ENCODE peak calls at places on chromosome 1, in six cellular contexts. Q is cardiac fibroblast, Z is PC-3, H is psoas muscle, T is tibial artery, F is GM13977. V is an unnamed sample.

GRCh38 chr1:114986286-114986685 is 43.3 kb upstream of the TSHB start:
- DNase-seq in Q (peak; percentile 0), Z (peak; percentile 39), H (no peak), T (no peak), F (no peak), V (peak; percentile 26)

GRCh38 chr1:242017580-242018233 is 18.8 kb upstream of the MAP1LC3C start:
- DNase-seq in Q (peak; percentile 49), Z (peak; percentile 84), H (no peak), T (no peak), F (peak; percentile 73), V (peak; percentile 54)

GRCh38 chr1:97996880-97997279 is 76.0 kb upstream of the DPYD start:
- DNase-seq in Q (peak; percentile 18), Z (no peak), H (no peak), T (no peak), F (no peak), V (no peak)

GRCh38 chr1:53637726-53638640 is 101.0 kb downstream of the GLIS1 start:
- DNase-seq in Q (no peak), Z (no peak), H (no peak), T (peak; percentile 35), F (no peak), V (no peak)

GRCh38 chr1:230215049-230215448 is 148.0 kb downstream of the GALNT2 start:
- DNase-seq in Q (peak; percentile 94), Z (peak; percentile 34), H (peak; percentile 79), T (peak; percentile 89), F (no peak), V (peak; percentile 43)

GRCh38 chr1:54298284-54299033 is 98.5 kb downstream of the MRPL37 start:
- DNase-seq in Q (peak; percentile 50), Z (no peak), H (no peak), T (no peak), F (no peak), V (no peak)

GRCh38 chr1:238060046-238060445 is 169.3 kb upstream of the ZP4 start:
- DNase-seq in Q (no peak), Z (no peak), H (no peak), T (no peak), F (peak; percentile 16), V (no peak)

GRCh38 chr1:32695098-32695904 is 7.3 kb downstream of the SYNC start:
- DNase-seq in Q (peak; percentile 82), Z (peak; percentile 58), H (peak; percentile 89), T (peak; percentile 86), F (no peak), V (peak; percentile 92)

GRCh38 chr1:64948905-64949833 is 17.2 kb downstream of the JAK1 start:
- DNase-seq in Q (no peak), Z (peak; percentile 59), H (no peak), T (no peak), F (no peak), V (peak; percentile 38)

GRCh38 chr1:206487970-206488369 is 17.7 kb downstream of the IKBKE start:
- DNase-seq in Q (no peak), Z (no peak), H (no peak), T (no peak), F (no peak), V (no peak)

GRCh38 chr1:154193821-154194220 is 1.9 kb upstream of the TPM3 start:
- DNase-seq in Q (peak; percentile 35), Z (peak; percentile 62), H (peak; percentile 87), T (peak; percentile 45), F (no peak), V (peak; percentile 35)

GRCh38 chr1:76148460-76148859 is 73.9 kb downstream of the ST6GALNAC3 start:
- DNase-seq in Q (no peak), Z (no peak), H (no peak), T (no peak), F (no peak), V (no peak)

GRCh38 chr1:172499636-172500141 is 33.3 kb upstream of the SUCO start:
- DNase-seq in Q (no peak), Z (peak; percentile 100), H (no peak), T (no peak), F (no peak), V (no peak)

GRCh38 chr1:24500448-24501048 is 2.1 kb upstream of the RCAN3 start:
- DNase-seq in Q (no peak), Z (no peak), H (no peak), T (no peak), F (no peak), V (no peak)

GRCh38 chr1:221758455-221758854 is 16.6 kb upstream of the DUSP10 start:
- DNase-seq in Q (no peak), Z (no peak), H (no peak), T (no peak), F (no peak), V (no peak)

GRCh38 chr1:30929135-30929889 is 20.8 kb upstream of the SDC3 start:
- DNase-seq in Q (peak; percentile 59), Z (peak; percentile 63), H (no peak), T (no peak), F (peak; percentile 63), V (peak; percentile 39)

GRCh38 chr1:72280714-72281113 is 1.6 kb downstream of the NEGR1 start:
- DNase-seq in Q (no peak), Z (peak; percentile 28), H (no peak), T (no peak), F (no peak), V (no peak)

GRCh38 chr1:110582378-110582777 is 23.8 kb downstream of the KCNA2 start:
- DNase-seq in Q (no peak), Z (no peak), H (no peak), T (no peak), F (no peak), V (no peak)

GRCh38 chr1:31416101-31416736 is 3.2 kb downstream of the SERINC2 start:
- DNase-seq in Q (no peak), Z (no peak), H (peak; percentile 66), T (no peak), F (no peak), V (no peak)

GRCh38 chr1:162136760-162137537 is 67.5 kb downstream of the NOS1AP start:
- DNase-seq in Q (peak; percentile 77), Z (peak; percentile 91), H (no peak), T (no peak), F (no peak), V (peak; percentile 74)

GRCh38 chr1:104630567-104630966 is 880.9 kb downstream of the AMY1C start:
- DNase-seq in Q (no peak), Z (no peak), H (no peak), T (no peak), F (no peak), V (no peak)

GRCh38 chr1:43552059-43552742 is 21.5 kb downstream of the PTPRF start:
- DNase-seq in Q (no peak), Z (no peak), H (no peak), T (no peak), F (no peak), V (no peak)

GRCh38 chr1:152697701-152698600 is at the start of gene LCE2A:
- DNase-seq in Q (no peak), Z (no peak), H (no peak), T (no peak), F (no peak), V (peak; percentile 18)

GRCh38 chr1:229023651-229024295 is 247.1 kb upstream of the RAB4A start:
- DNase-seq in Q (no peak), Z (no peak), H (no peak), T (no peak), F (no peak), V (no peak)

GRCh38 chr1:94998128-94998527 is 71.2 kb upstream of the CNN3 start:
- DNase-seq in Q (no peak), Z (no peak), H (no peak), T (no peak), F (no peak), V (no peak)

GRCh38 chr1:217910791-217911320 is 279.7 kb downstream of the SPATA17 start:
- DNase-seq in Q (no peak), Z (no peak), H (no peak), T (no peak), F (no peak), V (no peak)

GRCh38 chr1:217917277-217917887 is 286.2 kb downstream of the SPATA17 start:
- DNase-seq in Q (no peak), Z (peak; percentile 56), H (no peak), T (no peak), F (no peak), V (no peak)

GRCh38 chr1:217907504-217907903 is 276.4 kb downstream of the SPATA17 start:
- DNase-seq in Q (no peak), Z (peak; percentile 92), H (no peak), T (no peak), F (no peak), V (no peak)

GRCh38 chr1:217910205-217910604 is 279.1 kb downstream of the SPATA17 start:
- DNase-seq in Q (no peak), Z (no peak), H (no peak), T (no peak), F (no peak), V (no peak)

DNA sequence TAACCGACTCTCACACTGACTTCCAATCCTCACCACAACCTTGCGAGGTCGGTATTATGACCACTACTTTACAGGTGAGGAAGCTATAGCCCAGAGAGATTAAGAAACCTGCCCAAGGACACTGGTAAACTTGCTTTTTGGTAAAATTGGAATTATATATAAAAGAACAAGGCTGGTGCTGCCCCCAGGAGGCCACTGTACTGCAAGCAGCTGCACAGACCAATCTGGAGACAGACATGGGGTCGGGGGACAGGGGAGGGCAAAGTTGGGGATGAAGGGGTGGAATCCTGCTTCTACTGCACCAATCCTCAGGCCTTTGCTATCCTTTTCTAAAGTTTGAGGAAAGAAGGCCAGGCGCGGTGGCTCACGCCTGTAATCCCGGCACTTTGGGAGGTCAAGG is 280.8 kb downstream of the SPATA17 start:
- DNase-seq in Q (no peak), Z (peak; percentile 67), H (no peak), T (no peak), F (no peak), V (no peak)
- TF ChIP-seq CTCF in Q (no peak), Z (peak; percentile 91), H (no peak), T (no peak), F (no peak), V (no peak)

DNA sequence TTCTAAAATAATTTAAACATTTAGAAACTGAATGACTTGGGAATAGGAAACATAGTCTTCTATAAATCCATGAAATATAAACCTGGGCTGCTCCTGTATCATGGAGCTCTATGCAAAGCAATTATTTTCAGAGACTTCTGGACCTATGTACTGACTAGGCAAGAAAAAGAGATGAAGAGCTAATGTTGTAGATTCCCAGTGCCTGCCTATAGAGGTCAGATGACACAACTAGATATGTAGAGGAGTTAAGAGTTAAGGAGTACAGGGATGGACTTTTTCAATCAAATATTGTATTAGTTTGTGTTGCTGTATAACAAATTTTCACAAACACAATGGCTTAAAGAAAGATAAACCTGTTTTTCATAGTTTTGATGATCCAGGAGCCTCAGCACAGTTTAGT is 1434.5 kb downstream of the KCNT2 start:
- DNase-seq in Q (no peak), Z (no peak), H (no peak), T (no peak), F (no peak), V (no peak)
- TF ChIP-seq CTCF in Q (no peak), Z (no peak), H (no peak), T (no peak), F (peak; percentile 17), V (no peak)

GRCh38 chr1:167922023-167922422 is 8.1 kb upstream of the ADCY10 start:
- DNase-seq in Q (peak; percentile 42), Z (no peak), H (no peak), T (no peak), F (peak; percentile 36), V (peak; percentile 49)
- TF ChIP-seq CTCF in Q (no peak), Z (no peak), H (no peak), T (no peak), F (no peak), V (no peak)

DNA sequence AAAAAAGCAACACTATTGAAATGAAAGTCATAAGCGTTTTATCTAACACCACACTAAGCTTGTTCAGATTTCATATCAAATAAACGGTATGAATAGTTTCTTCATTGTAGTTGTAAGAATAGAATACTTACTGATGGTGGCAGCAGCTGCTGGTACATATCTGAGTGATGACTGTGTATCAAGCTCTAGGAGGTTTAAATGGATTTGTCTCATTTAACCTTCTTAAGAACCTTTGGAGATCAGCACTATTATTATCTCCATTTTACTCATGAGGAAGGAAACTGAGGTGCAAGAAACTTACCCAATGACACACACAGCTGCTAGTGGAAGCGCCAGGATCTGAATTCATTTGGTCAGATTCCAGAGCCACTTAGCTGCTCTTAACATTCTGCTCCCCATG is 104.0 kb downstream of the EIF4G3 start:
- DNase-seq in Q (peak; percentile 61), Z (no peak), H (no peak), T (no peak), F (no peak), V (peak; percentile 71)
- TF ChIP-seq CTCF in Q (no peak), Z (no peak), H (no peak), T (no peak), F (no peak), V (peak; percentile 22)

V was measured in AG10803.